ENCODE peak calls at places on chromosome X, in six cellular contexts. One of them, this sample, is unnamed.

GRCh38 chrX:85017721-85018120 is 14.0 kb downstream of the APOOL start:
- DNase-seq in head of caudate nucleus: no peak
- DNase-seq in epithelial cell of proximal tubule: no peak
- DNase-seq in 8988T: no peak
- DNase-seq in A549: no peak
- DNase-seq in RKO: no peak
- DNase-seq in this sample: no peak

GRCh38 chrX:130393451-130394074 is 8.1 kb upstream of the GPR119 start:
- DNase-seq in RKO: peak
- DNase-seq in 8988T: peak
- DNase-seq in A549: peak
- DNase-seq in head of caudate nucleus: peak
- DNase-seq in epithelial cell of proximal tubule: no peak
- DNase-seq in this sample: peak

GRCh38 chrX:26851981-26852380 is 611.2 kb downstream of the PPP4R3C start:
- DNase-seq in 8988T: no peak
- DNase-seq in A549: no peak
- DNase-seq in RKO: peak
- DNase-seq in epithelial cell of proximal tubule: no peak
- DNase-seq in head of caudate nucleus: no peak
- DNase-seq in this sample: no peak

GRCh38 chrX:121496966-121497365 is 449.6 kb downstream of the GLUD2 start:
- DNase-seq in head of caudate nucleus: no peak
- DNase-seq in 8988T: no peak
- DNase-seq in A549: no peak
- DNase-seq in epithelial cell of proximal tubule: no peak
- DNase-seq in RKO: no peak
- DNase-seq in this sample: no peak

GRCh38 chrX:104122829-104123228 is 10.5 kb downstream of the ZCCHC18 start:
- DNase-seq in A549: no peak
- DNase-seq in RKO: no peak
- DNase-seq in head of caudate nucleus: no peak
- DNase-seq in epithelial cell of proximal tubule: no peak
- DNase-seq in 8988T: no peak
- DNase-seq in this sample: no peak

GRCh38 chrX:57752866-57753265 is 72.8 kb upstream of the NLRP2B start:
- DNase-seq in epithelial cell of proximal tubule: no peak
- DNase-seq in RKO: no peak
- DNase-seq in 8988T: no peak
- DNase-seq in A549: no peak
- DNase-seq in head of caudate nucleus: no peak
- DNase-seq in this sample: no peak

GRCh38 chrX:54043696-54044125 is 562 bp downstream of the PHF8 start:
- DNase-seq in 8988T: no peak
- DNase-seq in A549: no peak
- DNase-seq in RKO: peak
- DNase-seq in head of caudate nucleus: peak
- DNase-seq in epithelial cell of proximal tubule: no peak
- DNase-seq in this sample: peak

GRCh38 chrX:110669572-110669971 is 126.0 kb downstream of the CHRDL1 start:
- DNase-seq in RKO: no peak
- DNase-seq in 8988T: no peak
- DNase-seq in epithelial cell of proximal tubule: no peak
- DNase-seq in head of caudate nucleus: no peak
- DNase-seq in A549: no peak
- DNase-seq in this sample: no peak

GRCh38 chrX:132732236-132732635 is 226.2 kb downstream of the HS6ST2 start:
- DNase-seq in epithelial cell of proximal tubule: no peak
- DNase-seq in RKO: no peak
- DNase-seq in 8988T: no peak
- DNase-seq in A549: no peak
- DNase-seq in head of caudate nucleus: no peak
- DNase-seq in this sample: no peak

GRCh38 chrX:154097003-154097596 is 417 bp downstream of the MECP2 start:
- DNase-seq in epithelial cell of proximal tubule: no peak
- DNase-seq in RKO: peak
- DNase-seq in 8988T: peak
- DNase-seq in head of caudate nucleus: peak
- DNase-seq in A549: peak
- DNase-seq in this sample: peak

GRCh38 chrX:42976729-42977366 is 198.9 kb upstream of the PPP1R2C start:
- DNase-seq in head of caudate nucleus: no peak
- DNase-seq in epithelial cell of proximal tubule: no peak
- DNase-seq in RKO: no peak
- DNase-seq in 8988T: no peak
- DNase-seq in A549: no peak
- DNase-seq in this sample: peak

GRCh38 chrX:45632506-45632905 is 431.8 kb upstream of the DIPK2B start:
- DNase-seq in 8988T: no peak
- DNase-seq in RKO: no peak
- DNase-seq in epithelial cell of proximal tubule: no peak
- DNase-seq in head of caudate nucleus: no peak
- DNase-seq in A549: no peak
- DNase-seq in this sample: no peak

GRCh38 chrX:44873415-44874270 is 655 bp downstream of the KDM6A start:
- DNase-seq in RKO: peak
- DNase-seq in head of caudate nucleus: peak
- DNase-seq in A549: no peak
- DNase-seq in 8988T: no peak
- DNase-seq in epithelial cell of proximal tubule: no peak
- DNase-seq in this sample: peak

GRCh38 chrX:54807524-54808108 is at the start of gene MAGED2:
- DNase-seq in head of caudate nucleus: peak
- DNase-seq in 8988T: no peak
- DNase-seq in A549: no peak
- DNase-seq in RKO: no peak
- DNase-seq in epithelial cell of proximal tubule: no peak
- DNase-seq in this sample: peak

GRCh38 chrX:10555846-10556245 is 64.5 kb downstream of the MID1 start:
- DNase-seq in epithelial cell of proximal tubule: no peak
- DNase-seq in 8988T: no peak
- DNase-seq in head of caudate nucleus: no peak
- DNase-seq in A549: no peak
- DNase-seq in RKO: no peak
- DNase-seq in this sample: no peak

GRCh38 chrX:147494365-147494764 is 417.4 kb upstream of the FMR1 start:
- DNase-seq in epithelial cell of proximal tubule: no peak
- DNase-seq in RKO: no peak
- DNase-seq in 8988T: no peak
- DNase-seq in A549: no peak
- DNase-seq in head of caudate nucleus: no peak
- DNase-seq in this sample: no peak